ENCODE peak calls at places on chromosomes 1 and 21, in nine cellular contexts. O, C, K, S, N, W, Q, J and U are unnamed samples.

GRCh38 chr1:22318279-22318983 is 133.2 kb upstream of the ZBTB40 start:
- DNase-seq in S (no peak), Q (no peak), O (no peak), W (no peak), N (no peak), J (peak; percentile 74), K (no peak), C (no peak), U (no peak)

GRCh38 chr21:35063428-35064172 is 14.5 kb upstream of the RUNX1 start:
- DNase-seq in C (no peak), K (no peak), Q (no peak), S (no peak), J (no peak), W (no peak), N (no peak), O (no peak), U (no peak)

GRCh38 chr21:29287383-29287782 is 11.3 kb upstream of the BACH1 start:
- DNase-seq in J (no peak), N (no peak), K (no peak), O (no peak), W (no peak), C (no peak), Q (no peak), S (no peak), U (no peak)

GRCh38 chr1:210373878-210374599 is 45.3 kb downstream of the HHAT start:
- DNase-seq in C (peak; percentile 52), W (peak; percentile 96), N (peak; percentile 30), Q (no peak), K (no peak), S (peak; percentile 54), J (no peak), O (no peak), U (no peak)

GRCh38 chr1:184970691-184971161 is 3.6 kb downstream of the NIBAN1 start:
- DNase-seq in W (no peak), N (no peak), O (no peak), Q (no peak), K (no peak), C (no peak), J (no peak), S (no peak), U (no peak)

GRCh38 chr1:47705517-47706130 is 267.8 kb downstream of the FOXD2 start:
- DNase-seq in O (no peak), Q (no peak), S (no peak), W (no peak), J (no peak), C (no peak), N (no peak), K (no peak), U (no peak)

GRCh38 chr1:65958561-65959350 is 166.1 kb downstream of the PDE4B start:
- DNase-seq in J (no peak), K (no peak), N (no peak), W (peak; percentile 44), S (peak; percentile 50), O (no peak), Q (no peak), C (no peak), U (peak; percentile 59)

GRCh38 chr1:43979528-43980254 is 681 bp downstream of the B4GALT2 start:
- DNase-seq in J (peak; percentile 76), W (no peak), Q (peak; percentile 85), K (no peak), N (no peak), C (peak; percentile 39), S (no peak), O (peak; percentile 53), U (peak; percentile 83)

GRCh38 chr1:33815061-33815460 is 48.8 kb upstream of the HMGB4 start:
- DNase-seq in J (no peak), Q (no peak), K (no peak), S (no peak), C (no peak), O (no peak), N (no peak), W (no peak), U (no peak)

GRCh38 chr1:47577310-47578025 is 139.6 kb downstream of the FOXD2 start:
- DNase-seq in N (no peak), C (no peak), W (no peak), O (no peak), K (no peak), S (no peak), Q (peak; percentile 51), J (no peak), U (no peak)

GRCh38 chr1:10161541-10162290 is 48.7 kb upstream of the KIF1B start:
- DNase-seq in J (no peak), O (peak; percentile 45), K (peak; percentile 29), W (no peak), S (no peak), Q (no peak), C (no peak), N (no peak), U (no peak)

GRCh38 chr1:150560011-150560438 is 10.8 kb downstream of the ADAMTSL4 start:
- DNase-seq in S (peak; percentile 86), K (no peak), J (peak; percentile 74), C (peak; percentile 85), O (peak; percentile 78), N (peak; percentile 61), W (peak; percentile 61), Q (peak; percentile 93), U (peak; percentile 85)

DNA sequence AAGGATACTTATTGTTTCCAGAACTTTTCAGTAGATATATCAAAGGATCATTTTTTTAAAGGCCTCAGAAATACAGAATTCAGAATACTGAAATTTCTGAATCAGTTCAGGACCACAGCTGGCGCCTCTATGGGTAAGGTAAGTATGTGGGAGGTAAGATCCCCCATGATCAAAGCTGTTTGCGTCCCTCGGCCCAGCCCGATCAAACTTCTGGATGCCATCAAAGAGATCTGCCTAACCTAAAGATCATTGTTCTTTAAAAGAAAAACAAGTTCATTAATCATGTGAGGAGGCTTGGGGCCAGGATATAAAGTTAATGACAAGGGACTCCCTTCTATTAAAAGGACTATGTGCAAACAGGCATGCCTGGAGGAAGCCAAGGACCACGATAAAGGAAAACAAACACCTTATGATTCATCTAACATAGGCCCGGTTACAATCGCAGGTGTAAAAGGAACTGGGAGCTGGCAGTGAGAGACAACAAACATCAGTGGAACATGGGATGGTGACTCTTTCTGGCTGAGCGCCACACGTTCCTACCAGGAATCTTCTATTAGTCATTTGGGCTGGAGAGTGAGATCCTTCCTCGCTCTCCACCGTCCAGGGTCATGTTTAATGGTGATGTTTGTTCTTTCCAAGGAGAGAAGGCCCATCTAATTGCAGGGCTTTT is 2.8 kb upstream of the BACE2 start:
- DNase-seq in O (no peak), Q (no peak), N (no peak), S (no peak), K (no peak), J (no peak), C (peak; percentile 89), W (no peak), U (no peak)
- H3K27ac ChIP-seq in O (peak overlapping the region; percentile 18), Q (peak overlapping the region; percentile 23), N (no peak overlapping the region), S (no peak overlapping the region), K (peak overlapping the region; percentile 18), J (no peak overlapping the region), C (peak overlapping the region; percentile 96), W (no peak overlapping the region), U (no peak overlapping the region)

GRCh38 chr21:45875416-45875760 is 106.2 kb upstream of the COL6A1 start:
- DNase-seq in J (no peak), N (no peak), O (no peak), K (no peak), C (no peak), S (no peak), W (no peak), Q (peak; percentile 37), U (no peak)

GRCh38 chr21:45875881-45876280 is 105.7 kb upstream of the COL6A1 start:
- DNase-seq in N (no peak), W (no peak), J (peak; percentile 22), C (no peak), Q (peak; percentile 37), K (no peak), S (no peak), O (no peak), U (peak; percentile 41)

GRCh38 chr21:45873866-45874265 is 107.7 kb upstream of the COL6A1 start:
- DNase-seq in K (no peak), S (peak; percentile 26), C (no peak), W (no peak), J (peak; percentile 25), O (no peak), N (no peak), Q (no peak), U (no peak)

GRCh38 chr21:45873418-45873817 is 108.2 kb upstream of the COL6A1 start:
- DNase-seq in O (no peak), K (no peak), N (no peak), W (no peak), C (no peak), J (no peak), Q (no peak), S (no peak), U (no peak)

GRCh38 chr21:45874716-45875415 is 106.7 kb upstream of the COL6A1 start:
- DNase-seq in C (peak; percentile 50), O (no peak), W (no peak), J (peak; percentile 76), S (peak; percentile 35), Q (peak; percentile 56), N (no peak), K (no peak), U (peak; percentile 58)
- TF ChIP-seq CTCF in C (no peak), O (no peak), W (no peak), J (no peak), S (no peak), Q (no peak), N (no peak), K (no peak), U (no peak)

GRCh38 chr1:168520052-168520751 is 23.6 kb downstream of the XCL2 start:
- DNase-seq in K (no peak), W (no peak), C (no peak), N (no peak), S (no peak), Q (peak; percentile 71), O (no peak), J (no peak), U (no peak)
- H3K4me1 ChIP-seq in K (no peaks in the 10 kb centered on the region), W (no peaks in the 10 kb centered on the region), C (no peaks in the 10 kb centered on the region), N (peaks cover 63% of the 10 kb centered on the region), S (peaks cover 7% of the 10 kb centered on the region), Q (peaks cover 6% of the 10 kb centered on the region), O (no peaks in the 10 kb centered on the region), J (peaks cover 1% of the 10 kb centered on the region), U (no peaks in the 10 kb centered on the region)

GRCh38 chr21:46097826-46098286 is at the start of gene COL6A2:
- DNase-seq in W (no peak), K (peak; percentile 8), O (peak; percentile 75), C (peak; percentile 45), J (peak; percentile 89), S (peak; percentile 55), Q (peak; percentile 83), N (peak; percentile 47), U (peak; percentile 72)

GRCh38 chr21:46099476-46099875 is 1.6 kb downstream of the COL6A2 start:
- DNase-seq in C (peak; percentile 23), K (peak; percentile 10), J (peak; percentile 70), O (peak; percentile 41), S (peak; percentile 42), N (no peak), Q (peak; percentile 75), W (no peak), U (peak; percentile 65)

GRCh38 chr21:46096997-46097825 is 701 bp upstream of the COL6A2 start:
- DNase-seq in Q (peak; percentile 70), C (peak; percentile 24), O (no peak), K (peak; percentile 6), J (peak; percentile 69), N (no peak), W (no peak), S (no peak), U (peak; percentile 62)

GRCh38 chr21:46100020-46100419 is 2.1 kb downstream of the COL6A2 start:
- DNase-seq in K (peak; percentile 6), S (no peak), C (peak; percentile 15), J (peak; percentile 35), Q (no peak), W (no peak), N (no peak), O (no peak), U (peak; percentile 17)

GRCh38 chr21:46098303-46099141 is 610 bp downstream of the COL6A2 start:
- DNase-seq in S (peak; percentile 43), N (peak; percentile 15), O (peak; percentile 34), K (peak; percentile 6), C (peak; percentile 20), J (peak; percentile 67), Q (peak; percentile 74), W (no peak), U (peak; percentile 64)
- H3K27ac ChIP-seq in S (peak overlapping the region; percentile 77), N (no peak overlapping the region), O (peak overlapping the region; percentile 92), K (peak overlapping the region; percentile 99), C (peak overlapping the region; percentile 96), J (peak overlapping the region; percentile 75), Q (peak overlapping the region; percentile 79), W (peak overlapping the region; percentile 59), U (peak overlapping the region; percentile 75)